ENCODE peak calls at places on chromosome 22, in seven cellular contexts. A is HEK293T, C is NAMALWA, I is GM04504, D is EL, O is right lobe of liver, L is amniotic epithelial cell. T is an unnamed sample.
A peak's percentile ranks its signal among the peaks of the same experiment; 100 is the strongest.

GRCh38 chr22:42994917-42995562 is 19.9 kb downstream of the PACSIN2 start:
- DNase-seq in A (no peak), C (peak; percentile 42), I (peak; percentile 82), D (peak; percentile 88), O (peak; percentile 74), L (peak; percentile 95), T (no peak)

GRCh38 chr22:45709004-45709739 is 37.5 kb downstream of the ATXN10 start:
- DNase-seq in A (peak; percentile 17), C (no peak), I (peak; percentile 76), D (peak; percentile 94), O (no peak), L (peak; percentile 80), T (peak; percentile 54)

GRCh38 chr22:48885919-48886305 is 941.8 kb downstream of the BRD1 start:
- DNase-seq in A (no peak), C (no peak), I (no peak), D (no peak), O (peak; percentile 27), L (no peak), T (no peak)

GRCh38 chr22:49863936-49864335 is 10.3 kb downstream of the ZBED4 start:
- DNase-seq in A (no peak), C (no peak), I (no peak), D (no peak), O (no peak), L (no peak), T (no peak)

GRCh38 chr22:32619614-32620426 is 145.2 kb downstream of the FBXO7 start:
- DNase-seq in A (no peak), C (no peak), I (peak; percentile 32), D (peak; percentile 89), O (no peak), L (peak; percentile 73), T (no peak)

GRCh38 chr22:45337536-45337935 is 27.8 kb downstream of the FAM118A start:
- DNase-seq in A (no peak), C (no peak), I (no peak), D (no peak), O (no peak), L (no peak), T (no peak)

GRCh38 chr22:41857160-41857859 is 24.4 kb downstream of the SREBF2 start:
- DNase-seq in A (peak; percentile 62), C (peak; percentile 89), I (no peak), D (peak; percentile 80), O (no peak), L (peak; percentile 50), T (no peak)

GRCh38 chr22:19548964-19549363 is 24.8 kb upstream of the CLDN5 start:
- DNase-seq in A (no peak), C (no peak), I (no peak), D (no peak), O (no peak), L (no peak), T (no peak)

GRCh38 chr22:33841281-33842005 is 78.8 kb downstream of the LARGE1 start:
- DNase-seq in A (no peak), C (peak; percentile 86), I (peak; percentile 17), D (no peak), O (no peak), L (no peak), T (no peak)

GRCh38 chr22:30116362-30117117 is 36.3 kb downstream of the HORMAD2 start:
- DNase-seq in A (no peak), C (no peak), I (no peak), D (peak; percentile 75), O (no peak), L (peak; percentile 76), T (no peak)

GRCh38 chr22:27670701-27671412 is 130.7 kb downstream of the MN1 start:
- DNase-seq in A (peak; percentile 39), C (no peak), I (no peak), D (no peak), O (no peak), L (no peak), T (peak; percentile 62)

GRCh38 chr22:21639359-21639758 is 2.7 kb upstream of the SDF2L1 start:
- DNase-seq in A (no peak), C (no peak), I (no peak), D (no peak), O (no peak), L (no peak), T (no peak)

GRCh38 chr22:44536411-44536810 is 38.4 kb upstream of the RTL6 start:
- DNase-seq in A (no peak), C (no peak), I (no peak), D (no peak), O (no peak), L (no peak), T (no peak)

GRCh38 chr22:25760294-25760693 is 18.3 kb downstream of the MYO18B start:
- DNase-seq in A (no peak), C (no peak), I (no peak), D (peak; percentile 39), O (no peak), L (no peak), T (no peak)

GRCh38 chr22:27990879-27991278 is 71.8 kb upstream of the PITPNB start:
- DNase-seq in A (peak; percentile 89), C (peak; percentile 30), I (no peak), D (no peak), O (peak; percentile 86), L (no peak), T (no peak)

GRCh38 chr22:29093980-29094379 is 21.1 kb downstream of the KREMEN1 start:
- DNase-seq in A (no peak), C (no peak), I (no peak), D (no peak), O (no peak), L (no peak), T (no peak)

GRCh38 chr22:37416806-37417205 is 10.5 kb downstream of the ELFN2 start:
- DNase-seq in A (no peak), C (no peak), I (no peak), D (no peak), O (no peak), L (no peak), T (no peak)

GRCh38 chr22:49641770-49642313 is 185.8 kb downstream of the BRD1 start:
- DNase-seq in A (no peak), C (no peak), I (no peak), D (no peak), O (no peak), L (no peak), T (no peak)

GRCh38 chr22:23248583-23248982 is 68.3 kb downstream of the BCR start:
- DNase-seq in A (peak; percentile 50), C (no peak), I (no peak), D (no peak), O (no peak), L (peak; percentile 15), T (no peak)

GRCh38 chr22:49209452-49210195 is 618.0 kb downstream of the BRD1 start:
- DNase-seq in A (no peak), C (no peak), I (no peak), D (no peak), O (peak; percentile 89), L (no peak), T (no peak)